ENCODE peak calls at places on chromosomes 11 and 22, in six cellular contexts. A is astrocyte; J is activated CD4-positive, alpha-beta T cell treated with anti-CD3 and anti-CD28 coated beads, Interleukin-2, amount 50 U/mL, for 1 hour; K is AG09319; X is activated T-helper 1 cell treated with anti-CD3 and anti-CD28 coated beads, Interleukin-2, amount 50 U/mL, for 16 hours; G is substantia nigra. T is an unnamed sample.

GRCh38 chr11:125102544-125102943 is 8.9 kb downstream of the TMEM218 start:
- DNase-seq in A (no peak), J (no peak), K (no peak), X (no peak), G (no peak), T (no peak)

GRCh38 chr11:127620660-127621059 is 620.1 kb upstream of the KIRREL3 start:
- DNase-seq in A (peak; percentile 33), J (no peak), K (no peak), X (no peak), G (no peak), T (no peak)

GRCh38 chr11:69542314-69543168 is 61.1 kb downstream of the LINC01488 start:
- DNase-seq in A (no peak), J (no peak), K (no peak), X (no peak), G (no peak), T (no peak)

GRCh38 chr11:87092159-87092558 is 54.4 kb downstream of the TMEM135 start:
- DNase-seq in A (no peak), J (no peak), K (no peak), X (no peak), G (no peak), T (no peak)

GRCh38 chr11:131253885-131254204 is 116.6 kb upstream of the NTM start:
- DNase-seq in A (no peak), J (no peak), K (no peak), X (no peak), G (peak; percentile 12), T (no peak)

GRCh38 chr11:24295360-24295759 is 201.5 kb upstream of the LUZP2 start:
- DNase-seq in A (no peak), J (no peak), K (no peak), X (no peak), G (no peak), T (no peak)

GRCh38 chr22:23070418-23071162 is at the start of gene GNAZ:
- DNase-seq in A (no peak), J (no peak), K (no peak), X (no peak), G (no peak), T (peak; percentile 49)

GRCh38 chr11:121340010-121340580 is 47.5 kb downstream of the SC5D start:
- DNase-seq in A (no peak), J (no peak), K (no peak), X (no peak), G (no peak), T (no peak)

GRCh38 chr11:112831969-112832368 is 129.3 kb upstream of the NCAM1 start:
- DNase-seq in A (no peak), J (no peak), K (no peak), X (no peak), G (no peak), T (no peak)

GRCh38 chr11:121250843-121251242 is 41.7 kb upstream of the SC5D start:
- DNase-seq in A (peak; percentile 67), J (no peak), K (no peak), X (no peak), G (no peak), T (no peak)

GRCh38 chr11:6735306-6735705 is 36.5 kb downstream of the OR2AG2 start:
- DNase-seq in A (peak; percentile 5), J (no peak), K (no peak), X (no peak), G (no peak), T (no peak)

GRCh38 chr11:116379185-116379828 is 393.5 kb downstream of the BUD13 start:
- DNase-seq in A (no peak), J (no peak), K (no peak), X (no peak), G (no peak), T (no peak)

GRCh38 chr22:37182949-37183245 is 5.2 kb downstream of the C1QTNF6 start:
- DNase-seq in A (no peak), J (no peak), K (no peak), X (no peak), G (no peak), T (peak; percentile 23)

GRCh38 chr11:18936002-18936673 is 3.1 kb downstream of the MRGPRX1 start:
- DNase-seq in A (no peak), J (no peak), K (no peak), X (no peak), G (no peak), T (no peak)

GRCh38 chr11:47033439-47033838 is 96.9 kb downstream of the CSTPP1 start:
- DNase-seq in A (no peak), J (no peak), K (peak; percentile 38), X (no peak), G (no peak), T (no peak)

GRCh38 chr11:12765428-12765827 is 91.2 kb downstream of the TEAD1 start:
- DNase-seq in A (no peak), J (no peak), K (no peak), X (no peak), G (no peak), T (no peak)

GRCh38 chr11:74380746-74381439 is 17.3 kb downstream of the PGM2L1 start:
- DNase-seq in A (no peak), J (no peak), K (no peak), X (no peak), G (no peak), T (no peak)

GRCh38 chr11:17476317-17477083 is at the start of gene ABCC8:
- DNase-seq in A (no peak), J (no peak), K (no peak), X (no peak), G (no peak), T (no peak)

GRCh38 chr11:225734-226453 is 10.2 kb downstream of the SIRT3 start:
- DNase-seq in A (peak; percentile 31), J (no peak), K (no peak), X (no peak), G (no peak), T (no peak)

GRCh38 chr22:30238661-30239420 is 7.7 kb downstream of the LIF start:
- DNase-seq in A (peak; percentile 84), J (no peak), K (no peak), X (no peak), G (no peak), T (no peak)

GRCh38 chr11:14424096-14424495 is 65.1 kb upstream of the RRAS2 start:
- DNase-seq in A (peak; percentile 63), J (no peak), K (no peak), X (no peak), G (no peak), T (no peak)

GRCh38 chr22:26632422-26633155 is 10.8 kb downstream of the CRYBA4 start:
- DNase-seq in A (no peak), J (no peak), K (no peak), X (no peak), G (no peak), T (no peak)

GRCh38 chr11:122655527-122656072 is at the start of gene UBASH3B:
- DNase-seq in A (peak; percentile 88), J (peak; percentile 56), K (peak; percentile 64), X (peak; percentile 39), G (no peak), T (peak; percentile 88)

GRCh38 chr11:116144387-116144958 is 628.3 kb downstream of the BUD13 start:
- DNase-seq in A (no peak), J (no peak), K (no peak), X (no peak), G (no peak), T (no peak)

GRCh38 chr11:121452609-121453150 is at the start of gene SORL1-AS1:
- DNase-seq in A (no peak), J (peak; percentile 60), K (no peak), X (peak; percentile 40), G (no peak), T (no peak)

GRCh38 chr11:55357560-55358184 is 10.1 kb upstream of the OR4A15 start:
- DNase-seq in A (no peak), J (no peak), K (no peak), X (no peak), G (no peak), T (no peak)

GRCh38 chr11:121833970-121834369 is 282.0 kb downstream of the BLID start:
- DNase-seq in A (no peak), J (no peak), K (no peak), X (no peak), G (no peak), T (no peak)

GRCh38 chr11:92854162-92854561 is 115.3 kb upstream of the MTNR1B start:
- DNase-seq in A (no peak), J (no peak), K (no peak), X (no peak), G (no peak), T (no peak)

GRCh38 chr11:45850446-45850845 is 3.2 kb downstream of the CRY2 start:
- DNase-seq in A (peak; percentile 52), J (no peak), K (no peak), X (no peak), G (no peak), T (no peak)

GRCh38 chr22:22084089-22084711 is 101.6 kb upstream of the TOP3B start:
- DNase-seq in A (no peak), J (no peak), K (no peak), X (no peak), G (no peak), T (no peak)

GRCh38 chr11:37858398-37858797 is 1260.4 kb upstream of the RAG2 start:
- DNase-seq in A (no peak), J (no peak), K (no peak), X (no peak), G (no peak), T (no peak)

GRCh38 chr11:132158091-132158490 is 787.7 kb downstream of the NTM start:
- DNase-seq in A (no peak), J (no peak), K (no peak), X (no peak), G (no peak), T (no peak)

GRCh38 chr11:120794748-120795147 is 229.2 kb upstream of the TBCEL start:
- DNase-seq in A (no peak), J (no peak), K (no peak), X (no peak), G (no peak), T (no peak)

GRCh38 chr11:133162228-133162627 is 370.1 kb downstream of the OPCML start:
- DNase-seq in A (no peak), J (no peak), K (no peak), X (no peak), G (no peak), T (no peak)

GRCh38 chr22:40708177-40708576 is 28.9 kb downstream of the MCHR1 start:
- DNase-seq in A (no peak), J (no peak), K (no peak), X (no peak), G (no peak), T (no peak)

T was measured in RWPE2.